ENCODE peak calls at places on chromosomes 11 and 22, in four cellular contexts. Q is K562, G is HepG2, O is GM12878. M is an unnamed sample.

GRCh38 chr22:42596376-42596775 is 18.3 kb downstream of the POLDIP3 start:
- DNase-seq in Q (no peak), G (no peak), O (no peak), M (no peak)

GRCh38 chr11:86547727-86548126 is 124.7 kb downstream of the ME3 start:
- DNase-seq in Q (no peak), G (no peak), O (no peak), M (no peak)

GRCh38 chr22:45779351-45779750 is 107.7 kb downstream of the ATXN10 start:
- DNase-seq in Q (no peak), G (no peak), O (no peak), M (no peak)

GRCh38 chr11:576791-577610 is 731 bp downstream of the PHRF1 start:
- DNase-seq in Q (no peak), G (no peak), O (no peak), M (no peak)

GRCh38 chr11:94504689-94505293 is 7.5 kb upstream of the C11orf97 start:
- DNase-seq in Q (peak), G (peak), O (no peak), M (peak)

GRCh38 chr11:68106165-68106940 is 14.8 kb downstream of the CHKA start:
- DNase-seq in Q (no peak), G (peak), O (no peak), M (no peak)

GRCh38 chr11:71988050-71988449 is 10.7 kb upstream of the IL18BP start:
- DNase-seq in Q (no peak), G (no peak), O (no peak), M (no peak)

GRCh38 chr11:119356349-119357031 is 10.0 kb upstream of the MFRP start:
- DNase-seq in Q (peak), G (no peak), O (no peak), M (peak)

GRCh38 chr22:21939392-21940319 is 13.0 kb downstream of the PPM1F start:
- DNase-seq in Q (no peak), G (no peak), O (no peak), M (no peak)

GRCh38 chr11:14768789-14769188 is 123.2 kb downstream of the CYP2R1 start:
- DNase-seq in Q (no peak), G (no peak), O (no peak), M (no peak)

GRCh38 chr22:25027052-25027525 is 74.6 kb downstream of the KIAA1671 start:
- DNase-seq in Q (no peak), G (no peak), O (no peak), M (no peak)

GRCh38 chr11:132158091-132158490 is 787.7 kb downstream of the NTM start:
- DNase-seq in Q (no peak), G (no peak), O (no peak), M (peak)

GRCh38 chr22:48607901-48608650 is 1219.6 kb downstream of the BRD1 start:
- DNase-seq in Q (no peak), G (no peak), O (no peak), M (no peak)

GRCh38 chr11:1207451-1208360 is 15.2 kb upstream of the MUC5B start:
- DNase-seq in Q (peak), G (no peak), O (no peak), M (no peak)

GRCh38 chr11:129402196-129402595 is 26.5 kb downstream of the BARX2 start:
- DNase-seq in Q (no peak), G (no peak), O (no peak), M (no peak)

GRCh38 chr11:63779044-63779443 is 10.5 kb upstream of the ZFTA start:
- DNase-seq in Q (no peak), G (no peak), O (no peak), M (no peak)

GRCh38 chr11:69843529-69843921 is 24.3 kb upstream of the FGF3 start:
- DNase-seq in Q (no peak), G (no peak), O (no peak), M (no peak)

GRCh38 chr11:23078289-23078971 is 218.2 kb upstream of the CCDC179 start:
- DNase-seq in Q (no peak), G (no peak), O (no peak), M (no peak)

GRCh38 chr11:12270817-12271216 is 106.6 kb upstream of the PARVA start:
- DNase-seq in Q (no peak), G (no peak), O (no peak), M (no peak)

GRCh38 chr11:92477686-92478085 is 253.1 kb downstream of the FAT3 start:
- DNase-seq in Q (no peak), G (no peak), O (no peak), M (no peak)

GRCh38 chr11:8382436-8383053 is 118.9 kb upstream of the LMO1 start:
- DNase-seq in Q (no peak), G (no peak), O (no peak), M (no peak)

GRCh38 chr22:45445031-45445710 is 31.7 kb downstream of the RIBC2 start:
- DNase-seq in Q (no peak), G (no peak), O (no peak), M (no peak)

GRCh38 chr11:133830931-133831907 is 14.1 kb downstream of the SPATA19 start:
- DNase-seq in Q (no peak), G (no peak), O (no peak), M (no peak)

GRCh38 chr11:120385110-120385509 is 48.9 kb downstream of the ARHGEF12 start:
- DNase-seq in Q (peak), G (no peak), O (no peak), M (no peak)

GRCh38 chr11:29481721-29482120 is 535.1 kb downstream of the KCNA4 start:
- DNase-seq in Q (no peak), G (no peak), O (no peak), M (no peak)

GRCh38 chr22:35860837-35861236 is 143.2 kb downstream of the APOL5 start:
- DNase-seq in Q (no peak), G (no peak), O (no peak), M (no peak)

GRCh38 chr11:17472467-17472866 is 4.2 kb downstream of the ABCC8 start:
- DNase-seq in Q (no peak), G (no peak), O (no peak), M (no peak)

GRCh38 chr22:35634981-35635540 is 13.2 kb upstream of the APOL6 start:
- DNase-seq in Q (peak), G (no peak), O (no peak), M (no peak)

GRCh38 chr11:110287537-110287936 is 8.9 kb downstream of the RDX start:
- DNase-seq in Q (no peak), G (no peak), O (no peak), M (no peak)

GRCh38 chr11:83689062-83689461 is 402.9 kb upstream of the CCDC90B start:
- DNase-seq in Q (no peak), G (no peak), O (no peak), M (no peak)

GRCh38 chr11:67483901-67484665 is 1.3 kb downstream of the AIP start:
- DNase-seq in Q (peak), G (no peak), O (no peak), M (no peak)

GRCh38 chr11:67240575-67241389 is 25.5 kb upstream of the GRK2 start:
- DNase-seq in Q (peak), G (peak), O (peak), M (peak)

GRCh38 chr11:94043241-94043640 is 22.1 kb downstream of the HEPHL1 start:
- DNase-seq in Q (no peak), G (no peak), O (no peak), M (no peak)

GRCh38 chr22:23106906-23107367 is 34.9 kb downstream of the RSPH14 start:
- DNase-seq in Q (peak), G (peak), O (no peak), M (no peak)

GRCh38 chr11:104836711-104837110 is 61.5 kb downstream of the CASP12 start:
- DNase-seq in Q (no peak), G (no peak), O (no peak), M (no peak)

GRCh38 chr11:104837969-104838639 is 60.2 kb downstream of the CASP12 start:
- DNase-seq in Q (no peak), G (no peak), O (no peak), M (no peak)

GRCh38 chr11:104841973-104842372 is 56.3 kb downstream of the CASP12 start:
- DNase-seq in Q (no peak), G (no peak), O (no peak), M (no peak)

GRCh38 chr11:104843150-104843837 is 55.0 kb downstream of the CASP12 start:
- DNase-seq in Q (no peak), G (no peak), O (no peak), M (no peak)

GRCh38 chr11:104841185-104841584 is 57.1 kb downstream of the CASP12 start:
- DNase-seq in Q (no peak), G (no peak), O (no peak), M (no peak)
- TF ChIP-seq POLR2AphosphoS2 in Q (no peak), G (no peak), O (no peak), M (no peak)

DNA sequence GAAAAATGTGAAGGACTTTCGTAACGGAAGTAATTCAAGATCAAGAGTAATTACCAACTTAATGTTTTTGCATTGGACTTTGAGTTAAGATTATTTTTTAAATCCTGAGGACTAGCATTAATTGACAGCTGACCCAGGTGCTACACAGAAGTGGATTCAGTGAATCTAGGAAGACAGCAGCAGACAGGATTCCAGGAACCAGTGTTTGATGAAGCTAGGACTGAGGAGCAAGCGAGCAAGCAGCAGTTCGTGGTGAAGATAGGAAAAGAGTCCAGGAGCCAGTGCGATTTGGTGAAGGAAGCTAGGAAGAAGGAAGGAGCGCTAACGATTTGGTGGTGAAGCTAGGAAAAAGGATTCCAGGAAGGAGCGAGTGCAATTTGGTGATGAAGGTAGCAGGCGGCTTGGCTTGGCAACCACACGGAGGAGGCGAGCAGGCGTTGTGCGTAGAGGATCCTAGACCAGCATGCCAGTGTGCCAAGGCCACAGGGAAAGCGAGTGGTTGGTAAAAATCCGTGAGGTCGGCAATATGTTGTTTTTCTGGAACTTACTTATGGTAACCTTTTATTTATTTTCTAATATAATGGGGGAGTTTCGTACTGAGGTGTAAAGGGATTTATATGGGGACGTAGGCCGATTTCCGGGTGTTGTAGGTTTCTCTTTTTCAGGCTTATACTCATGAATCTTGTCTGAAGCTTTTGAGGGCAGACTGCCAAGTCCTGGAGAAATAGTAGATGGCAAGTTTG is 1.6 kb downstream of the MALAT1 start:
- DNase-seq in Q (no peak), G (no peak), O (no peak), M (peak)
- TF ChIP-seq POLR2AphosphoS2 in Q (peak), G (no peak), O (peak), M (peak)

DNA sequence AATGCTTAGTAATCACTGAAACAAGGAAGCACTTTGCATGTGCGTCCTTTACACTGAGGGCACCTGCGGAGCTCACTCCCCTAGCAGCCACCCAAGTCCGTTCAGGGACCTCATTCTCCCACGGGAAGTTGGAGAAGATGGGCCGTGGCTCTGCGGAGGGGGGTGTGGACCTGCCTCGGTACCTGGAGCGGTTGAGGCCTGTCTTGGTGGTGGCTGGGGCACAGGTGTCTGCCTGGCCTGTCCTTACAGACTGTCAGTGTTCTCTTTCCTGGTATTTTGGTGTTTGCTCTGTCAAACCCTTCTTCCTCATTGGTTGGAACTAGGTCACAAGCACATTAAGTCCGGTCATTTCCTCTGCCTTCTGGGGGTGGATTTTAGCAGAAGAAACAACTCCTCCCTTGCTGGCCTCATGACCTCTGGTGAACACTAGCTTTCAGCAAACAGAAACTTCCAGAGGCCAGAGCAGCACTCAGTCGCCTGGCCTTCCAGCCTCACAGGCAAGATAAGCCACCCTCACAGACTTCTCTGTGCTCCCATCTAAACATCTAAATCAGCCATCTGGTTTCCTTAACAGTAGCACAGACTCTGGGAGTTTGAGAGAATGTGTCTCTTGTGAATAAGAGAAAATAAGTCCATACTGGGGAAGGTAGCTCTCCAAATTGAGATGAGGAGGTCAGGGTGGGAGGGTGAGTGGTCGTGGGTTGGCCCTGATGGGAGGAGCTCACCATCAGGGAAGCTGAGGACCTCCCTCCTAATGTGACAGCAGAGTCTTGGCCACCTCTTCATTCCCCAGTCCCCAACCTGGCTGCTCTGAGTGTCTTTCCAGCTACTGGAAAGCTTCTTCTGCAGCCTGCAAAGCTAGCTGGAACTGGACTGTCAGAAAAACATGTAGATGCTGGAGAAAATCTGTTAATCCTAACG is 8.6 kb downstream of the SNAP29 start:
- DNase-seq in Q (peak), G (peak), O (no peak), M (no peak)
- TF ChIP-seq POLR2AphosphoS2 in Q (peak), G (no peak), O (no peak), M (no peak)

GRCh38 chr11:46294365-46295309 is 17.2 kb downstream of the CREB3L1 start:
- DNase-seq in Q (peak), G (no peak), O (no peak), M (no peak)
- TF ChIP-seq POLR2AphosphoS2 in Q (no peak), G (no peak), O (no peak), M (no peak)

GRCh38 chr11:35349897-35350296 is 69.5 kb downstream of the SLC1A2 start:
- DNase-seq in Q (no peak), G (no peak), O (no peak), M (no peak)
- TF ChIP-seq POLR2AphosphoS2 in Q (no peak), G (no peak), O (no peak), M (no peak)

M was measured in A549.